ENCODE peak calls at places on chromosome 4, in six cellular contexts. D, O, S, T, J and U are unnamed samples. For H3K4me1, the result is how much of the 10 kb centered on the place peaks cover.

GRCh38 chr4:147779449-147779848 is 47.6 kb downstream of the ARHGAP10 start:
- DNase-seq in D (no peak), O (no peak), S (no peak), T (no peak), J (no peak), U (no peak)

GRCh38 chr4:48296330-48296729 is 26.7 kb upstream of the TEC start:
- DNase-seq in D (no peak), O (no peak), S (no peak), T (no peak), J (no peak), U (no peak)

GRCh38 chr4:74529284-74530041 is 84.5 kb downstream of the AREG start:
- DNase-seq in D (no peak), O (no peak), S (no peak), T (no peak), J (no peak), U (no peak)

GRCh38 chr4:7487464-7487863 is 52.7 kb upstream of the PSAPL1 start:
- DNase-seq in D (no peak), O (no peak), S (peak), T (no peak), J (no peak), U (no peak)

GRCh38 chr4:42562016-42562415 is 94.9 kb downstream of the ATP8A1 start:
- DNase-seq in D (no peak), O (no peak), S (no peak), T (no peak), J (no peak), U (no peak)

GRCh38 chr4:28228575-28228974 is 1367.9 kb downstream of the STIM2 start:
- DNase-seq in D (no peak), O (no peak), S (no peak), T (no peak), J (no peak), U (no peak)

GRCh38 chr4:16752150-16752549 is 146.3 kb downstream of the LDB2 start:
- DNase-seq in D (no peak), O (no peak), S (no peak), T (no peak), J (no peak), U (no peak)

GRCh38 chr4:106358899-106359298 is 9.7 kb downstream of the GIMD1 start:
- DNase-seq in D (no peak), O (no peak), S (no peak), T (no peak), J (no peak), U (no peak)

GRCh38 chr4:121711263-121712000 is 14.7 kb upstream of the ANXA5 start:
- DNase-seq in D (peak), O (peak), S (peak), T (peak), J (no peak), U (peak)

GRCh38 chr4:36000941-36001557 is 243.3 kb downstream of the ARAP2 start:
- DNase-seq in D (no peak), O (no peak), S (no peak), T (no peak), J (no peak), U (no peak)

GRCh38 chr4:2714071-2714770 is 41.9 kb downstream of the TNIP2 start:
- DNase-seq in D (peak), O (no peak), S (no peak), T (peak), J (peak), U (no peak)
- H3K4me1 ChIP-seq in D (under half), O (under half), S (under half), T (under half), J (under half), U (under half)

DNA sequence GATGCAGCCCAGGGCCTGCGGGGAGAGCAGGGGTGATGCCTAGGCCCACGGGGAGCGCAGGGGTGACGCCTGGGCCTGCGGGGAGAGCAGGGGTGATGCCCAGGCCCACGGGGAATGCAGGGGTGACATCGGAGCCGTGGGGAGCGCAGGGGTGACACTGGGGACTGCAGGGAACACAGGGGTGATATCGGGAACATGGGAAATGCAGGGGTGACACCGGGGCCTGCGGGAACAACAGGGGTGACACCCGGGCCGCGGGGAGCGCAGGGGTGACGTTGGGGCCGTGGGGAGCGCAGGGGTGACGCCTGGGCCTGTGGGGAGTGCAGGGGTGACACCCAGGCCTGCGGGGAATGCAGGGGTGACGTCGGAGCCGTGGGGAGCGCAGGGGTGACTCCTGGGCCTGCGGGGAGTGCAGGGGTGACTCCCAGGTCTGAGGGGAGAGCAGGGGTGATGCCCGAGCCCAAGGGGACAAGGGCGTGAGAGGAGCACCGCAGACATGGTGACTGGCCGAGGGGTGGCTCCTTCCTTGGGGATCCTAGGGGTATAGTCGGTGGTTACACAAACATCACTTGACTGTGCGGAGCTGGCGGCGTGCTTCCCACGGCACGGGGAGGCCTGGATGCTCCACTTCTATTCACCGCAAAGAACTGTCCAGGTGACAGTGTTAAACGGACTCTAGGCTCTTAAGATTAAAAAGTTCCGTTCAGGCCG is 38.0 kb downstream of the GAK start:
- DNase-seq in D (no peak), O (no peak), S (no peak), T (no peak), J (no peak), U (peak)
- H3K4me1 ChIP-seq in D (under half), O (under half), S (under half), T (under half), J (under half), U (under half)

GRCh38 chr4:155565330-155565729 is 101.3 kb upstream of the GUCY1A1 start:
- DNase-seq in D (no peak), O (no peak), S (no peak), T (no peak), J (no peak), U (no peak)

GRCh38 chr4:155564880-155565279 is 101.8 kb upstream of the GUCY1A1 start:
- DNase-seq in D (no peak), O (no peak), S (no peak), T (no peak), J (no peak), U (no peak)

GRCh38 chr4:155564086-155564485 is 102.6 kb upstream of the GUCY1A1 start:
- DNase-seq in D (no peak), O (no peak), S (no peak), T (no peak), J (no peak), U (no peak)

GRCh38 chr4:155559915-155560314 is 106.7 kb upstream of the GUCY1A1 start:
- DNase-seq in D (no peak), O (no peak), S (no peak), T (no peak), J (no peak), U (no peak)
- H3K4me1 ChIP-seq in D (under half), O (under half), S (under half), T (under half), J (under half), U (under half)

GRCh38 chr4:123651536-123652175 is 255.1 kb downstream of the SPRY1 start:
- DNase-seq in D (no peak), O (no peak), S (no peak), T (no peak), J (no peak), U (no peak)

GRCh38 chr4:123649644-123650356 is 253.2 kb downstream of the SPRY1 start:
- DNase-seq in D (no peak), O (no peak), S (peak), T (peak), J (no peak), U (peak)

GRCh38 chr4:123653211-123653610 is 256.6 kb downstream of the SPRY1 start:
- DNase-seq in D (no peak), O (no peak), S (no peak), T (no peak), J (no peak), U (no peak)

GRCh38 chr4:123651127-123651526 is 254.5 kb downstream of the SPRY1 start:
- DNase-seq in D (no peak), O (no peak), S (no peak), T (no peak), J (no peak), U (no peak)

GRCh38 chr4:123652501-123652900 is 255.9 kb downstream of the SPRY1 start:
- DNase-seq in D (no peak), O (no peak), S (no peak), T (no peak), J (no peak), U (no peak)
- H3K4me1 ChIP-seq in D (under half), O (under half), S (under half), T (under half), J (under half), U (under half)

GRCh38 chr4:184387351-184387750 is 87.0 kb downstream of the IRF2 start:
- DNase-seq in D (no peak), O (no peak), S (no peak), T (no peak), J (no peak), U (no peak)

GRCh38 chr4:184384056-184384809 is 90.1 kb downstream of the IRF2 start:
- DNase-seq in D (no peak), O (peak), S (peak), T (peak), J (no peak), U (no peak)

GRCh38 chr4:184384810-184385557 is 89.4 kb downstream of the IRF2 start:
- DNase-seq in D (no peak), O (no peak), S (peak), T (no peak), J (no peak), U (no peak)

GRCh38 chr4:184386271-184386781 is 88.0 kb downstream of the IRF2 start:
- DNase-seq in D (no peak), O (no peak), S (no peak), T (no peak), J (no peak), U (no peak)

GRCh38 chr4:184385705-184386141 is 88.6 kb downstream of the IRF2 start:
- DNase-seq in D (no peak), O (no peak), S (no peak), T (no peak), J (no peak), U (no peak)
- H3K4me1 ChIP-seq in D (under half), O (under half), S (half or more), T (under half), J (under half), U (half or more)

GRCh38 chr4:2261853-2262144 is at the start of gene MXD4:
- DNase-seq in D (no peak), O (no peak), S (no peak), T (no peak), J (no peak), U (no peak)
- H3K4me1 ChIP-seq in D (half or more), O (half or more), S (under half), T (half or more), J (under half), U (under half)

GRCh38 chr4:41526628-41527027 is 11.3 kb upstream of the LIMCH1 start:
- DNase-seq in D (no peak), O (no peak), S (no peak), T (no peak), J (no peak), U (no peak)
- H3K4me1 ChIP-seq in D (under half), O (under half), S (under half), T (under half), J (under half), U (under half)

GRCh38 chr4:173522160-173522873 is 7.7 kb downstream of the HAND2 start:
- DNase-seq in D (peak), O (peak), S (peak), T (peak), J (no peak), U (peak)

GRCh38 chr4:173521474-173522159 is 8.4 kb downstream of the HAND2 start:
- DNase-seq in D (no peak), O (no peak), S (peak), T (no peak), J (no peak), U (no peak)

GRCh38 chr4:173519130-173520101 is 10.6 kb downstream of the HAND2 start:
- DNase-seq in D (no peak), O (no peak), S (peak), T (peak), J (no peak), U (no peak)

GRCh38 chr4:173522874-173523395 is 7.1 kb downstream of the HAND2 start:
- DNase-seq in D (no peak), O (no peak), S (no peak), T (no peak), J (no peak), U (no peak)

DNA sequence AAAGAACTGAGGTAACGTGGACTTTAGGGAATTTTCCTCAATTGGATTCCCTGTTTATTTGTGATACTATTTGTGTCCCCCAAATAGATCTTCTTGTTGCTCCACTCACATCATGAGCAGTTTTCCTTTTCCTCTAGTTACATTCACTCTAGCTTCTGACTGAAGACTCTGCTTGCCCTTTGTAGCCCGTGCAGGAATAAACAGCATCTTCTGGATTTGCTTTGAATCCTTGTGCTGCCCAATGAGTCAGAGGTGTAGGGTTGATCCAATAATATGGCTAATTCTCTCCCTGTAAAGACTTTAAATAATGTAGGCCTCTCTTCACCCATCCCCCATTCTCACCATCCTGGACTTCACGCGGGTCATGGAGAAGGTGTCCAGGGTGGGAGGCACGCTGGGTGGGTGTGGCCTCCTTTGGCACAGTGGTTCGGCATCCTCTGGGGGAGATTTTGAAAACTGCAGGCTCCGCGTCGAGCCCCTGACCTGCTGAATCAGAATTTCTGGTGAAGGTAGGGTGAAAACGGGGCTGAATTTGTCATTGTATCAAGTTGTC is 9.0 kb downstream of the HAND2 start:
- DNase-seq in D (no peak), O (no peak), S (peak), T (peak), J (no peak), U (no peak)
- H3K4me1 ChIP-seq in D (under half), O (under half), S (under half), T (under half), J (under half), U (under half)

DNA sequence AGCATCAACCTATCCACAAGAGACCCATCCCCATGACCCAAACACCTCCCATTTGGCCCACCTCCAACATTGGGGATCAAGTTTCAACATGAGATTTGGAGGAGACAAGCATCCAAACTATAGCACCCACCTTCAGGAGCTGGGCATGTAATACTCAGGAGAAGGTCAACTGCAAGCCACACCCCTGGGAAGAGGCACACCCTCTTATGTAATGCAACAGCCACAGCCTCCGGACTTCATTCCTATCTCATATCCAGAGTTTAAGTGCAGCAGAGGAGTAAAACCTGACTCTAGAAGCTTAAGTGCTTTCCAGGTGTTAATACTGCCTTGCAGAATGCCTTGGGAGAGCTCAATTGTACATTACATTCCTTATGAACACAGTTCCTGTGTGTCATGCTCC is 197.4 kb downstream of the PTTG2 start:
- DNase-seq in D (no peak), O (no peak), S (no peak), T (peak), J (no peak), U (no peak)
- H3K4me1 ChIP-seq in D (under half), O (under half), S (under half), T (under half), J (under half), U (half or more)

DNA sequence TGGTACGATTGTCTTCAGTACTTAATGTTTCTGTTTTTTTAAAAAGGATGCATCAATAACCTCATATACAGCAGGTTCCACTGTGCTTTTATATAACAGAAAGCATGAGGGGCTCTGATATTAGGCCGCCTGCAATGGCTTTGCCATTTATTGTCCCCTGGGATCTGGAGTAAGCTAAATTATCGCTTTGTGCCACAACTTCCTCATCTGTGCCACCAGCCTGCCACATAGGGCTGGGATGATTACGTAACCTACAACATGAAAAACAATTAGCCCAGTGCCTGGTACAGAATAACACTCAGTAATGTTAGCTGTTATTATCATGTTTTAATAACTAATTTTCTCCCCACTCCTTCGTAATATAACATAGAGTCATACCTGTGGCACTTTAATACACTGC is 65.5 kb upstream of the TRIM2 start:
- DNase-seq in D (no peak), O (no peak), S (no peak), T (no peak), J (no peak), U (no peak)
- H3K4me1 ChIP-seq in D (under half), O (under half), S (under half), T (under half), J (under half), U (under half)